ENCODE peak calls at places on chromosomes 13 and 19, in eight cellular contexts. J is GM23248; Z is SJSA1; W is mammary epithelial cell; V is mesendoderm; E is small intestine; D is CD8-positive, alpha-beta T cell; B is left lung. F is an unnamed sample.

GRCh38 chr19:33809960-33810359 is 13.3 kb downstream of the KCTD15 start:
- DNase-seq in J (peak; percentile 44), Z (no peak), W (no peak), V (no peak), E (no peak), D (no peak), B (no peak), F (no peak)

GRCh38 chr19:45456500-45456815 is 11.3 kb upstream of the FOSB start:
- DNase-seq in J (no peak), Z (no peak), W (no peak), V (no peak), E (no peak), D (no peak), B (no peak), F (no peak)

GRCh38 chr13:67119481-67119883 is 110.7 kb downstream of the PCDH9 start:
- DNase-seq in J (peak; percentile 20), Z (no peak), W (peak; percentile 85), V (no peak), E (no peak), D (no peak), B (no peak), F (no peak)

GRCh38 chr13:100922599-100922998 is 248.0 kb upstream of the TMTC4 start:
- DNase-seq in J (no peak), Z (no peak), W (no peak), V (no peak), E (no peak), D (no peak), B (no peak), F (no peak)

GRCh38 chr19:7203317-7203716 is 90.9 kb downstream of the INSR start:
- DNase-seq in J (no peak), Z (no peak), W (no peak), V (no peak), E (peak; percentile 70), D (no peak), B (no peak), F (no peak)

GRCh38 chr19:29878973-29879654 is 62.9 kb upstream of the URI1 start:
- DNase-seq in J (peak; percentile 84), Z (peak; percentile 60), W (peak; percentile 32), V (peak; percentile 66), E (no peak), D (no peak), B (no peak), F (no peak)

GRCh38 chr19:55311397-55311796 is 13.7 kb downstream of the TMEM150B start:
- DNase-seq in J (no peak), Z (no peak), W (no peak), V (no peak), E (no peak), D (no peak), B (no peak), F (no peak)

GRCh38 chr13:65378943-65379519 is 1851.1 kb downstream of the PCDH9 start:
- DNase-seq in J (no peak), Z (no peak), W (no peak), V (peak; percentile 58), E (no peak), D (no peak), B (no peak), F (no peak)

GRCh38 chr13:46684287-46685001 is 112.5 kb downstream of the ESD start:
- DNase-seq in J (no peak), Z (no peak), W (no peak), V (peak; percentile 98), E (peak; percentile 10), D (no peak), B (no peak), F (no peak)

GRCh38 chr13:33280550-33280905 is 5.0 kb downstream of the STARD13 start:
- DNase-seq in J (no peak), Z (no peak), W (no peak), V (no peak), E (no peak), D (no peak), B (no peak), F (no peak)

GRCh38 chr19:39133431-39134270 is 8.1 kb downstream of the PAK4 start:
- DNase-seq in J (no peak), Z (no peak), W (no peak), V (peak; percentile 46), E (peak; percentile 55), D (no peak), B (peak; percentile 83), F (no peak)

GRCh38 chr13:70568571-70568970 is 460.3 kb upstream of the KLHL1 start:
- DNase-seq in J (peak; percentile 46), Z (no peak), W (peak; percentile 11), V (peak; percentile 42), E (peak; percentile 42), D (no peak), B (no peak), F (no peak)

GRCh38 chr13:40460116-40460515 is 206.3 kb downstream of the FOXO1 start:
- DNase-seq in J (peak; percentile 32), Z (no peak), W (no peak), V (no peak), E (no peak), D (no peak), B (no peak), F (no peak)

GRCh38 chr13:44805623-44806022 is 183.6 kb downstream of the NUFIP1 start:
- DNase-seq in J (no peak), Z (no peak), W (no peak), V (no peak), E (peak; percentile 78), D (no peak), B (no peak), F (no peak)

GRCh38 chr13:67366533-67366932 is 136.4 kb upstream of the PCDH9 start:
- DNase-seq in J (peak; percentile 36), Z (no peak), W (no peak), V (no peak), E (no peak), D (no peak), B (no peak), F (no peak)

GRCh38 chr19:12864721-12865715 is 16.2 kb downstream of the DNASE2 start:
- DNase-seq in J (no peak), Z (no peak), W (no peak), V (no peak), E (peak; percentile 46), D (no peak), B (no peak), F (no peak)

GRCh38 chr19:58356236-58356970 is 3.1 kb upstream of the A1BG start:
- DNase-seq in J (peak; percentile 57), Z (no peak), W (peak; percentile 18), V (no peak), E (no peak), D (peak; percentile 25), B (peak; percentile 73), F (peak; percentile 46)

GRCh38 chr13:20160346-20161274 is at the start of gene GJA3:
- DNase-seq in J (peak; percentile 79), Z (no peak), W (peak; percentile 60), V (peak; percentile 54), E (no peak), D (peak; percentile 47), B (no peak), F (no peak)

GRCh38 chr19:20503536-20503935 is 62.0 kb downstream of the ZNF737 start:
- DNase-seq in J (peak; percentile 27), Z (no peak), W (peak; percentile 46), V (no peak), E (no peak), D (no peak), B (no peak), F (no peak)

GRCh38 chr19:54422136-54422535 is 6.9 kb downstream of the TTYH1 start:
- DNase-seq in J (no peak), Z (no peak), W (no peak), V (peak; percentile 49), E (no peak), D (no peak), B (no peak), F (no peak)

GRCh38 chr13:34654682-34655081 is 287.4 kb upstream of the NBEA start:
- DNase-seq in J (peak; percentile 2), Z (no peak), W (no peak), V (no peak), E (no peak), D (no peak), B (no peak), F (no peak)

GRCh38 chr19:46373573-46374359 is 26.9 kb downstream of the PPP5C start:
- DNase-seq in J (peak; percentile 89), Z (peak; percentile 83), W (peak; percentile 99), V (peak; percentile 95), E (peak; percentile 80), D (no peak), B (peak; percentile 93), F (no peak)

GRCh38 chr19:7177926-7178325 is 108.4 kb downstream of the ZNF557 start:
- DNase-seq in J (peak; percentile 64), Z (no peak), W (no peak), V (no peak), E (no peak), D (no peak), B (no peak), F (no peak)

GRCh38 chr13:28761586-28761985 is 42.8 kb upstream of the SLC46A3 start:
- DNase-seq in J (peak; percentile 36), Z (peak; percentile 66), W (peak; percentile 5), V (no peak), E (no peak), D (no peak), B (no peak), F (no peak)

GRCh38 chr19:42282036-42282762 is 13.1 kb downstream of the CIC start:
- DNase-seq in J (peak; percentile 74), Z (no peak), W (no peak), V (no peak), E (no peak), D (no peak), B (no peak), F (no peak)
- H3K4me1 ChIP-seq in J (peaks cover 58% of the 10 kb centered on the region), Z (peaks cover 56% of the 10 kb centered on the region), W (peaks cover 68% of the 10 kb centered on the region), V (peaks cover 13% of the 10 kb centered on the region), E (peaks cover 14% of the 10 kb centered on the region), D (peaks cover 48% of the 10 kb centered on the region), B (peaks cover 63% of the 10 kb centered on the region), F (peaks cover 58% of the 10 kb centered on the region)

DNA sequence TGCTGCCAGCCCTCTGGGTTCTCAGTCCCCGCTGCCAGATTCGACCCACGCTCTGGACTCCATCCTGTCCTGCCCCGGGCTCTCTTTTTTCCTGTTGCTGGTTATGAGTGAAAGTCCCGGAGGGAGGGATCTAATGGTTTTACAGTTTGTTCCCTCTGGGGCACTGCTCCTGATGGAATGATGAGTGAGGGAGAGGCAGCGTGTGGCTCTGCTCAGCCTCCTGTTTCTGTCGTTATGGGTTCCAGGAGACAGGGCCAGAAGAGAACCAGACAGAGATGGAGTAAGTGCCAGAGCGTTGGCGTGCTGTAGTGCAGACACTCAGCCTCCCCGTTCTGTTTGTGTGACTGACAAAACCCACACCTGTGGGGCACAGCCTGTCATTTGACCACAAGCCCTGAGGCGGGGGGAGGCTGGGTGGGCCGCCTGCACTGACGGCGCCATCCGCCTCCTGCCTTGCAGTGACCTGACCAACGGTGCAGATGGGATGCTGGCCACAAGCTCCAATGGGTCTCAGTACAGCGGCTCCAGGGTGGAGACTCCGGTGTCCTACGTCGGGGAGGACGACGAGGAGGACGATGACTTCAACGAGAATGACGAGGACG is 18.2 kb downstream of the ATP4B start:
- DNase-seq in J (peak; percentile 38), Z (peak; percentile 57), W (no peak), V (no peak), E (no peak), D (no peak), B (peak; percentile 74), F (no peak)
- H3K27ac ChIP-seq in J (no peak overlapping the region), Z (no peak overlapping the region), W (no peak overlapping the region), V (no peak overlapping the region), E (no peak overlapping the region), D (no peak overlapping the region), B (no peak overlapping the region), F (no peak overlapping the region)

GRCh38 chr19:17079710-17080440 is 4.3 kb downstream of the MYO9B start:
- DNase-seq in J (peak; percentile 100), Z (peak; percentile 97), W (peak; percentile 99), V (no peak), E (peak; percentile 30), D (peak; percentile 42), B (peak; percentile 73), F (peak; percentile 55)
- H3K4me3 ChIP-seq in J (peak overlapping the region; percentile 77), Z (peak overlapping the region; percentile 36), W (peak overlapping the region; percentile 56), V (no peak overlapping the region), E (no peak overlapping the region), D (no peak overlapping the region), B (peak overlapping the region; percentile 2), F (no peak overlapping the region)

GRCh38 chr19:3382460-3383100 is 16.2 kb downstream of the NFIC start:
- DNase-seq in J (no peak), Z (no peak), W (no peak), V (no peak), E (no peak), D (no peak), B (peak; percentile 47), F (no peak)
- H3K4me1 ChIP-seq in J (peaks cover 32% of the 10 kb centered on the region), Z (no peaks in the 10 kb centered on the region), W (peaks cover 10% of the 10 kb centered on the region), V (no peaks in the 10 kb centered on the region), E (peaks cover 8% of the 10 kb centered on the region), D (no peaks in the 10 kb centered on the region), B (peaks cover 30% of the 10 kb centered on the region), F (peaks cover 5% of the 10 kb centered on the region)